ENCODE peak calls at places on chromosomes 4 and X, in eight cellular contexts. H, K, G, Q, N, D, F and L are unnamed samples.
A peak's percentile ranks its signal among the peaks of the same experiment; 100 is the strongest.

GRCh38 chr4:141215972-141216761 is 4.5 kb upstream of the ZNF330 start:
- DNase-seq in H (no peak), K (no peak), G (no peak), Q (peak; percentile 48), N (no peak), D (no peak), F (no peak), L (no peak)

GRCh38 chr4:5137226-5137625 is 85.9 kb downstream of the STK32B start:
- DNase-seq in H (no peak), K (no peak), G (no peak), Q (no peak), N (peak; percentile 79), D (no peak), F (no peak), L (no peak)

GRCh38 chr4:180832086-180832485 is 1411.1 kb upstream of the TENM3 start:
- DNase-seq in H (no peak), K (no peak), G (no peak), Q (no peak), N (no peak), D (peak; percentile 2), F (no peak), L (no peak)

GRCh38 chr4:106875340-106875739 is 160.8 kb downstream of the DKK2 start:
- DNase-seq in H (no peak), K (no peak), G (no peak), Q (no peak), N (no peak), D (peak; percentile 1), F (no peak), L (no peak)

GRCh38 chrX:44244008-44244407 is 99.5 kb downstream of the EFHC2 start:
- DNase-seq in H (no peak), K (no peak), G (no peak), Q (no peak), N (no peak), D (peak; percentile 35), F (peak; percentile 6), L (no peak)

GRCh38 chrX:104854790-104855340 is 288.9 kb downstream of the IL1RAPL2 start:
- DNase-seq in H (no peak), K (no peak), G (no peak), Q (no peak), N (no peak), D (no peak), F (no peak), L (no peak)

GRCh38 chr4:112403072-112403945 is 106.1 kb downstream of the ALPK1 start:
- DNase-seq in H (no peak), K (no peak), G (no peak), Q (no peak), N (no peak), D (no peak), F (no peak), L (no peak)

GRCh38 chr4:17066241-17066640 is 167.8 kb upstream of the LDB2 start:
- DNase-seq in H (no peak), K (no peak), G (no peak), Q (no peak), N (no peak), D (no peak), F (no peak), L (no peak)

GRCh38 chrX:15853586-15854079 is 980 bp downstream of the AP1S2 start:
- DNase-seq in H (no peak), K (no peak), G (no peak), Q (no peak), N (no peak), D (no peak), F (peak; percentile 15), L (no peak)

GRCh38 chr4:99808260-99808857 is 8.3 kb upstream of the DAPP1 start:
- DNase-seq in H (peak; percentile 71), K (no peak), G (no peak), Q (peak; percentile 77), N (no peak), D (peak; percentile 59), F (peak; percentile 57), L (peak; percentile 15)

GRCh38 chr4:48779998-48780866 is at the start of gene FRYL:
- DNase-seq in H (peak; percentile 100), K (peak; percentile 100), G (peak; percentile 99), Q (peak; percentile 100), N (peak; percentile 100), D (peak; percentile 98), F (peak; percentile 91), L (peak; percentile 99)

GRCh38 chrX:119503484-119503861 is 35.2 kb downstream of the SLC25A5 start:
- DNase-seq in H (peak; percentile 53), K (peak; percentile 59), G (no peak), Q (peak; percentile 51), N (no peak), D (no peak), F (no peak), L (no peak)

GRCh38 chrX:23861215-23861896 is 46.4 kb downstream of the APOO start:
- DNase-seq in H (no peak), K (no peak), G (no peak), Q (no peak), N (no peak), D (no peak), F (no peak), L (no peak)

GRCh38 chr4:3834186-3834920 is 68.2 kb downstream of the ADRA2C start:
- DNase-seq in H (no peak), K (no peak), G (no peak), Q (no peak), N (no peak), D (no peak), F (no peak), L (no peak)

GRCh38 chr4:88006956-88007303 is 505 bp upstream of the PKD2 start:
- DNase-seq in H (no peak), K (peak; percentile 59), G (no peak), Q (no peak), N (no peak), D (no peak), F (no peak), L (no peak)

GRCh38 chrX:21883258-21883657 is 27.5 kb downstream of the YY2 start:
- DNase-seq in H (no peak), K (no peak), G (no peak), Q (peak; percentile 32), N (no peak), D (peak; percentile 0), F (no peak), L (peak; percentile 13)

GRCh38 chrX:12360389-12360788 is 222.1 kb downstream of the FRMPD4 start:
- DNase-seq in H (no peak), K (no peak), G (no peak), Q (no peak), N (no peak), D (peak; percentile 68), F (no peak), L (no peak)

GRCh38 chr4:1309261-1310010 is 19.7 kb downstream of the MAEA start:
- DNase-seq in H (peak; percentile 68), K (peak; percentile 92), G (peak; percentile 94), Q (peak; percentile 94), N (peak; percentile 98), D (no peak), F (peak; percentile 99), L (peak; percentile 81)

GRCh38 chr4:39469429-39470077 is 10.7 kb downstream of the LIAS start:
- DNase-seq in H (no peak), K (no peak), G (peak; percentile 46), Q (peak; percentile 28), N (no peak), D (peak; percentile 90), F (peak; percentile 62), L (peak; percentile 54)

GRCh38 chr4:182809417-182810102 is 107.6 kb downstream of the DCTD start:
- DNase-seq in H (no peak), K (no peak), G (no peak), Q (no peak), N (no peak), D (no peak), F (no peak), L (no peak)
- TF ChIP-seq EP300 in H (no peak), K (no peak), G (no peak), Q (no peak), N (no peak), D (no peak), F (no peak), L (no peak)

GRCh38 chr4:52748432-52748831 is 2.8 kb downstream of the ERVMER34-1 start:
- DNase-seq in H (no peak), K (no peak), G (no peak), Q (no peak), N (no peak), D (no peak), F (no peak), L (no peak)

GRCh38 chr4:52751349-52751911 is at the start of gene ERVMER34-1:
- DNase-seq in H (peak; percentile 83), K (peak; percentile 70), G (peak; percentile 60), Q (peak; percentile 79), N (no peak), D (peak; percentile 56), F (peak; percentile 89), L (peak; percentile 14)

GRCh38 chr4:52750213-52750612 is 1.0 kb downstream of the ERVMER34-1 start:
- DNase-seq in H (no peak), K (no peak), G (no peak), Q (no peak), N (no peak), D (no peak), F (no peak), L (no peak)

GRCh38 chr4:52752921-52753320 is 1.7 kb upstream of the ERVMER34-1 start:
- DNase-seq in H (no peak), K (no peak), G (no peak), Q (no peak), N (no peak), D (no peak), F (no peak), L (no peak)

GRCh38 chr4:52750819-52751348 is 341 bp downstream of the ERVMER34-1 start:
- DNase-seq in H (no peak), K (no peak), G (no peak), Q (no peak), N (no peak), D (peak; percentile 2), F (no peak), L (no peak)
- H3K4me3 ChIP-seq in H (peak overlapping the region; percentile 57), K (peak overlapping the region; percentile 61), G (peak overlapping the region; percentile 44), Q (peak overlapping the region; percentile 49), N (peak overlapping the region; percentile 62), D (peak overlapping the region; percentile 42), F (peak overlapping the region; percentile 63), L (peak overlapping the region; percentile 59)

DNA sequence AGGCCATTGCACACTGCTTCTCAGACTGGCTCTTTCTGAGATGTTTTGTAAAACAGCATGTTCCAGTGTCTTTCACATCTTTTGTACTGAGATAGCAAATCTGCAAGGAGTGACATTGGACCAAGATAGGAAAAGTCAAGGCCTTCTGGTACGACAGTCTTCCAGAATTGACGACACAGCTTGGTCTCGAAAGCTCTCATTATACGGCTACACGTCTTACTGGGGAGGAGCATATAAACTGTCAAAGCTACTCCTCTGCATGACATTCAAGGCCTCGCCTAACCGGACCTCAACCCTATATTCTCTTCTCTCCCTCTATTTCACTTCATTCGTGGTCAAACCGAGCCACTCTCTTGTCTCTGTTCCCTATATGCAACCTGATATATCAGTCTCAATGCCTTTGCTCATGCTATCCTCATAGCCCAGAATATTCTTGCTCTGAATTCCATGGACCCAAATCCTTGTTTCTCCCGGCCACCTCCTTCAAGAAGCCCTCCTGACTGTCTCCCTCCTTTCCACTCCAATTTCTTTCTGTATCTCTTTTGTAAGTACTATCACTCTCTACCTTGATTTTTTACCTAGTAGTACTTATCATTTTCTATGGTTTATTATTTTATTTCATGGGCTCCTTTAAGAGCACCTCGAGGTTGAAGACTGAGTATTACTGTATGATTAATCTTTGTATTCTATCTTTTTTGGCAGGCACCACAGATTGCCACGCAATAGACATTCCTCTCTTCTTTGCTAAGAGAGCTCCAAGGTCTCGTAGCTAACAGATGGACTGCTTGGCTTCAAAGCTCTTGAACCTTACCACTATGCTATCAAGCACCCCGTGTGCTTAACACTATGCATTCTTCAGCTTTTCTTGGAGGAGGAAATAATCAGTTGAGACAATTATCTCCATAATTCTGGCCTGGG is 35.1 kb downstream of the RBM47 start:
- DNase-seq in H (no peak), K (no peak), G (no peak), Q (no peak), N (no peak), D (peak; percentile 66), F (no peak), L (no peak)
- TF ChIP-seq EP300 in H (no peak), K (no peak), G (no peak), Q (no peak), N (no peak), D (no peak), F (no peak), L (no peak)

GRCh38 chr4:168153596-168154440 is 61.5 kb downstream of the ANXA10 start:
- DNase-seq in H (peak; percentile 85), K (no peak), G (peak; percentile 59), Q (peak; percentile 64), N (no peak), D (peak; percentile 82), F (peak; percentile 30), L (peak; percentile 92)
- H3K4me3 ChIP-seq in H (peak overlapping the region; percentile 2), K (peak overlapping the region; percentile 28), G (peak overlapping the region; percentile 2), Q (no peak overlapping the region), N (peak overlapping the region; percentile 26), D (peak overlapping the region; percentile 36), F (no peak overlapping the region), L (no peak overlapping the region)